ENCODE peak calls at places on chromosomes 16 and 17, in ten cellular contexts. U is germinal center; R is GM04503; B is astrocyte; P is activated CD4-positive, alpha-beta T cell treated with anti-CD3 and anti-CD28 coated beads, Interleukin-2, amount 50 U/mL, for 1 hour; V is B cell; Y is BJ; A is amniotic epithelial cell; E is immature natural killer cell; M is caudate nucleus. H is an unnamed sample.

GRCh38 chr16:18072161-18072560 is 264.4 kb downstream of the NPIPA8 start:
- DNase-seq in B (no peak), A (no peak), P (no peak), Y (no peak), M (no peak), E (no peak), R (no peak), U (no peak), V (no peak), H (no peak)

GRCh38 chr16:10466861-10467260 is 81.0 kb downstream of the ATF7IP2 start:
- DNase-seq in B (no peak), P (no peak), R (no peak), E (no peak), A (peak), M (no peak), V (no peak), Y (no peak), U (no peak), H (no peak)

GRCh38 chr16:85157813-85158701 is 45.8 kb upstream of the CIBAR2 start:
- DNase-seq in A (no peak), R (no peak), M (no peak), V (no peak), E (peak), P (no peak), Y (no peak), B (no peak), U (no peak), H (no peak)

GRCh38 chr17:8720596-8720995 is 24.0 kb downstream of the CCDC42 start:
- DNase-seq in U (no peak), E (no peak), B (no peak), Y (no peak), A (no peak), M (no peak), V (no peak), R (no peak), P (no peak), H (no peak)

GRCh38 chr17:14886200-14886739 is 378.9 kb downstream of the PMP22 start:
- DNase-seq in V (no peak), E (no peak), Y (no peak), U (no peak), A (peak), M (no peak), P (no peak), B (no peak), R (no peak), H (no peak)

GRCh38 chr17:62740066-62740465 is 68.0 kb downstream of the MARCHF10 start:
- DNase-seq in A (peak), V (no peak), M (no peak), Y (peak), U (no peak), E (no peak), P (no peak), R (peak), B (no peak), H (no peak)

GRCh38 chr17:69724236-69724635 is 309.7 kb downstream of the MAP2K6 start:
- DNase-seq in E (no peak), P (no peak), Y (no peak), B (no peak), A (no peak), U (no peak), V (no peak), M (no peak), R (no peak), H (no peak)

GRCh38 chr16:87263418-87264052 is 53.7 kb downstream of the C16orf95 start:
- DNase-seq in Y (no peak), B (no peak), P (no peak), V (no peak), M (no peak), A (peak), U (no peak), R (no peak), E (no peak), H (no peak)

GRCh38 chr16:4322121-4323035 is 6.5 kb downstream of the GLIS2 start:
- DNase-seq in A (no peak), V (no peak), Y (no peak), M (no peak), R (no peak), B (no peak), U (no peak), E (no peak), P (no peak), H (no peak)

GRCh38 chr17:880074-880870 is 98.1 kb downstream of the MRM3 start:
- DNase-seq in A (peak), M (no peak), P (no peak), B (peak), R (no peak), U (no peak), V (no peak), E (no peak), Y (no peak), H (no peak)

GRCh38 chr16:56742030-56742984 is 12.4 kb downstream of the NUP93 start:
- DNase-seq in U (no peak), M (no peak), P (no peak), A (peak), E (no peak), V (no peak), B (peak), R (peak), Y (no peak), H (peak)

H was measured in HS-5.